ENCODE peak calls at places on chromosome 1, in six cellular contexts. One of them, this sample, is unnamed.

GRCh38 chr1:109933856-109934711 is 23.4 kb downstream of the CSF1 start:
- DNase-seq in memory B cell: no peak
- DNase-seq in fibroblast of pulmonary artery: peak; percentile 55
- DNase-seq in EL: peak; percentile 96
- DNase-seq in HL-60: no peak
- DNase-seq in T-helper 9 cell: no peak
- DNase-seq in this sample: no peak

GRCh38 chr1:177020861-177021589 is 143.5 kb downstream of the ASTN1 start:
- DNase-seq in memory B cell: no peak
- DNase-seq in fibroblast of pulmonary artery: no peak
- DNase-seq in EL: no peak
- DNase-seq in HL-60: no peak
- DNase-seq in T-helper 9 cell: no peak
- DNase-seq in this sample: no peak

GRCh38 chr1:89692601-89693503 is 59.9 kb downstream of the LRRC8C start:
- DNase-seq in memory B cell: peak; percentile 20
- DNase-seq in fibroblast of pulmonary artery: peak; percentile 53
- DNase-seq in EL: no peak
- DNase-seq in HL-60: no peak
- DNase-seq in T-helper 9 cell: no peak
- DNase-seq in this sample: no peak

GRCh38 chr1:199866210-199866617 is 161.3 kb upstream of the NR5A2 start:
- DNase-seq in memory B cell: no peak
- DNase-seq in fibroblast of pulmonary artery: no peak
- DNase-seq in EL: no peak
- DNase-seq in HL-60: no peak
- DNase-seq in T-helper 9 cell: no peak
- DNase-seq in this sample: no peak

GRCh38 chr1:151616505-151616849 is 4.6 kb downstream of the SNX27 start:
- DNase-seq in memory B cell: no peak
- DNase-seq in fibroblast of pulmonary artery: no peak
- DNase-seq in EL: peak; percentile 36
- DNase-seq in HL-60: no peak
- DNase-seq in T-helper 9 cell: no peak
- DNase-seq in this sample: no peak

GRCh38 chr1:195733826-195734225 is 874.4 kb downstream of the KCNT2 start:
- DNase-seq in memory B cell: no peak
- DNase-seq in fibroblast of pulmonary artery: peak; percentile 13
- DNase-seq in EL: no peak
- DNase-seq in HL-60: no peak
- DNase-seq in T-helper 9 cell: no peak
- DNase-seq in this sample: no peak

GRCh38 chr1:121418369-121419049 is 233.7 kb downstream of the SRGAP2C start:
- DNase-seq in memory B cell: no peak
- DNase-seq in fibroblast of pulmonary artery: no peak
- DNase-seq in EL: no peak
- DNase-seq in HL-60: no peak
- DNase-seq in T-helper 9 cell: no peak
- DNase-seq in this sample: no peak

GRCh38 chr1:222815367-222815765 is 527 bp downstream of the DISP1 start:
- DNase-seq in memory B cell: no peak
- DNase-seq in fibroblast of pulmonary artery: peak; percentile 33
- DNase-seq in EL: peak; percentile 62
- DNase-seq in HL-60: no peak
- DNase-seq in T-helper 9 cell: peak; percentile 31
- DNase-seq in this sample: peak; percentile 40

GRCh38 chr1:211986628-211987254 is 48.6 kb downstream of the INTS7 start:
- DNase-seq in memory B cell: no peak
- DNase-seq in fibroblast of pulmonary artery: no peak
- DNase-seq in EL: no peak
- DNase-seq in HL-60: no peak
- DNase-seq in T-helper 9 cell: no peak
- DNase-seq in this sample: no peak

This sample was measured in mucosa of gallbladder.